ENCODE peak calls at places on chromosomes 13 and 19, in five cellular contexts. F is non-pigmented ciliary epithelial cell; H is CD8-positive, alpha-beta memory T cell; O is mucosa of gallbladder; C is AG08396. R is an unnamed sample.

GRCh38 chr19:54465367-54466109 is 2.0 kb upstream of the LENG9 start:
- DNase-seq in F (no peak), C (no peak), O (no peak), H (no peak), R (no peak)

GRCh38 chr19:57888494-57889231 is at the start of gene ZNF814:
- DNase-seq in F (peak; percentile 37), O (peak; percentile 93), C (peak; percentile 59), H (peak; percentile 91), R (peak; percentile 70)

GRCh38 chr19:39696418-39696817 is 7.9 kb upstream of the LGALS14 start:
- DNase-seq in F (no peak), H (no peak), C (no peak), O (no peak), R (no peak)

GRCh38 chr13:30504081-30504480 is 38.3 kb upstream of the HMGB1 start:
- DNase-seq in O (no peak), F (peak; percentile 11), H (no peak), C (no peak), R (peak; percentile 41)

GRCh38 chr13:76808927-76809326 is 77.3 kb downstream of the KCTD12 start:
- DNase-seq in O (no peak), F (no peak), H (no peak), C (no peak), R (no peak)

GRCh38 chr19:39540333-39540673 is 342 bp upstream of the EID2 start:
- DNase-seq in H (no peak), C (no peak), F (no peak), O (no peak), R (no peak)

GRCh38 chr19:54042989-54043388 is 20.7 kb downstream of the VSTM1 start:
- DNase-seq in C (no peak), H (no peak), F (no peak), O (no peak), R (no peak)

GRCh38 chr13:21657538-21657937 is 13.3 kb upstream of the FGF9 start:
- DNase-seq in F (peak; percentile 68), C (peak; percentile 85), H (no peak), O (no peak), R (peak; percentile 75)

GRCh38 chr13:71831716-71832115 is 35.3 kb downstream of the DACH1 start:
- DNase-seq in F (no peak), H (no peak), O (no peak), C (no peak), R (no peak)

GRCh38 chr19:39970674-39971379 is at the start of gene PSMC4:
- DNase-seq in F (peak; percentile 99), C (peak; percentile 98), H (peak; percentile 99), O (peak; percentile 99), R (peak; percentile 100)

GRCh38 chr19:48169585-48169973 is 565 bp downstream of the LIG1 start:
- DNase-seq in H (peak; percentile 94), F (no peak), C (peak; percentile 93), O (peak; percentile 80), R (peak; percentile 94)

GRCh38 chr13:112066624-112067004 is 335 bp upstream of the SOX1 start:
- DNase-seq in H (no peak), O (peak; percentile 18), C (no peak), F (no peak), R (peak; percentile 24)

GRCh38 chr19:4375620-4376228 is 24.6 kb downstream of the SH3GL1 start:
- DNase-seq in H (no peak), F (no peak), O (no peak), C (no peak), R (no peak)

GRCh38 chr13:44249439-44249838 is 124.2 kb upstream of the SERP2 start:
- DNase-seq in F (no peak), C (peak; percentile 24), O (peak; percentile 56), H (no peak), R (peak; percentile 69)

GRCh38 chr19:16419671-16420394 is 51.9 kb downstream of the EPS15L1 start:
- DNase-seq in O (no peak), F (no peak), C (no peak), H (no peak), R (no peak)

GRCh38 chr19:14560776-14561108 is 11.1 kb downstream of the NDUFB7 start:
- DNase-seq in H (no peak), O (no peak), F (no peak), C (no peak), R (no peak)

GRCh38 chr19:5466814-5467291 is 11.6 kb downstream of the ZNRF4 start:
- DNase-seq in H (no peak), O (no peak), C (no peak), F (no peak), R (no peak)

GRCh38 chr13:114129649-114130062 is 2.8 kb downstream of the RASA3 start:
- DNase-seq in O (no peak), F (no peak), C (no peak), H (no peak), R (no peak)

GRCh38 chr19:52492201-52492960 is 35.1 kb upstream of the ZNF808 start:
- DNase-seq in C (peak; percentile 15), O (no peak), H (no peak), F (no peak), R (peak; percentile 29)

GRCh38 chr19:30209617-30210600 is 162.3 kb upstream of the ZNF536 start:
- DNase-seq in H (no peak), F (no peak), C (no peak), O (no peak), R (no peak)